ENCODE peak calls at places on chromosomes 2 and 18, in ten cellular contexts. O is Caco-2; D is stimulated activated CD4-positive, alpha-beta T cell treated with anti-CD3 and anti-CD28 coated beads, Interleukin-2, amount 100 ng/mL, for 24 hours; W is AG04450; Z is bronchial epithelial cell; B is omental fat pad; Y is NCI-H2081; V is GM03348; M is activated CD4-positive, alpha-beta T cell treated with anti-CD3 and anti-CD28 coated beads, Interleukin-2, amount 10 ng/mL, durations not matched to agents 24 days and 14 days; U is NCI-H510A treated with DMSO at 0.1 percent for 48 hours. S is an unnamed sample.
A peak's percentile ranks its signal among the peaks of the same experiment; 100 is the strongest.

GRCh38 chr2:157302492-157303099 is 23.0 kb downstream of the ERMN start:
- DNase-seq in O (no peak), D (no peak), W (peak; percentile 16), Z (peak; percentile 36), B (no peak), Y (peak; percentile 65), V (peak; percentile 58), M (peak; percentile 82), U (peak; percentile 37), S (peak; percentile 32)

GRCh38 chr2:17461087-17461475 is 57.2 kb downstream of the RAD51AP2 start:
- DNase-seq in O (no peak), D (no peak), W (no peak), Z (no peak), B (no peak), Y (no peak), V (no peak), M (no peak), U (no peak), S (no peak)

GRCh38 chr18:1408331-1408835 is 503.7 kb downstream of the ADCYAP1 start:
- DNase-seq in O (no peak), D (no peak), W (no peak), Z (no peak), B (no peak), Y (no peak), V (no peak), M (no peak), U (peak; percentile 18), S (peak; percentile 21)

GRCh38 chr2:88808083-88808482 is 116.6 kb downstream of the RPIA start:
- DNase-seq in O (no peak), D (no peak), W (no peak), Z (no peak), B (no peak), Y (no peak), V (no peak), M (peak; percentile 39), U (no peak), S (no peak)

GRCh38 chr2:95272299-95272751 is 1.9 kb upstream of the PROM2 start:
- DNase-seq in O (peak; percentile 12), D (peak; percentile 4), W (no peak), Z (no peak), B (no peak), Y (no peak), V (no peak), M (no peak), U (no peak), S (no peak)

GRCh38 chr2:168181825-168182224 is 65.6 kb downstream of the STK39 start:
- DNase-seq in O (no peak), D (no peak), W (no peak), Z (no peak), B (no peak), Y (peak; percentile 45), V (no peak), M (no peak), U (peak; percentile 30), S (no peak)

GRCh38 chr2:118836411-118836930 is 11.0 kb downstream of the EN1 start:
- DNase-seq in O (peak; percentile 10), D (no peak), W (no peak), Z (no peak), B (no peak), Y (no peak), V (no peak), M (no peak), U (no peak), S (no peak)

GRCh38 chr2:168278424-168278888 is 31.1 kb upstream of the STK39 start:
- DNase-seq in O (peak; percentile 50), D (no peak), W (no peak), Z (peak; percentile 33), B (no peak), Y (no peak), V (no peak), M (peak; percentile 44), U (no peak), S (no peak)